ENCODE peak calls at places on chromosomes 5 and 9, in four cellular contexts. Z is mesendoderm, D is Karpas-422, Q is HFF-Myc. P is an unnamed sample.

GRCh38 chr5:97046270-97046982 is 96.0 kb downstream of the LIX1 start:
- DNase-seq in Z (peak), D (no peak), Q (no peak), P (peak)

GRCh38 chr5:172806897-172807672 is 27.0 kb upstream of the ERGIC1 start:
- DNase-seq in Z (peak), D (peak), Q (peak), P (peak)

GRCh38 chr5:112646139-112646941 is 91.3 kb upstream of the APC start:
- DNase-seq in Z (no peak), D (no peak), Q (no peak), P (peak)

GRCh38 chr9:114034176-114034575 is 43.9 kb downstream of the AMBP start:
- DNase-seq in Z (no peak), D (no peak), Q (no peak), P (no peak)

GRCh38 chr5:115209279-115209678 is 39.6 kb upstream of the TRIM36 start:
- DNase-seq in Z (no peak), D (peak), Q (no peak), P (peak)

GRCh38 chr5:76490970-76491369 is 87.9 kb downstream of the IQGAP2 start:
- DNase-seq in Z (no peak), D (no peak), Q (no peak), P (no peak)

GRCh38 chr9:100064872-100065581 is 33.8 kb downstream of the ERP44 start:
- DNase-seq in Z (no peak), D (no peak), Q (no peak), P (no peak)

GRCh38 chr5:96151891-96152290 is 190.2 kb upstream of the ELL2 start:
- DNase-seq in Z (no peak), D (peak), Q (no peak), P (peak)

GRCh38 chr5:115330868-115331267 is 34.4 kb upstream of the CCDC112 start:
- DNase-seq in Z (no peak), D (no peak), Q (no peak), P (no peak)

GRCh38 chr5:122152266-122152900 is 23.0 kb downstream of the ZNF474 start:
- DNase-seq in Z (peak), D (no peak), Q (no peak), P (no peak)

GRCh38 chr9:88106492-88106891 is 31.8 kb downstream of the SPATA31C2 start:
- DNase-seq in Z (peak), D (peak), Q (no peak), P (peak)

GRCh38 chr9:1919229-1919628 is 95.9 kb upstream of the SMARCA2 start:
- DNase-seq in Z (no peak), D (no peak), Q (no peak), P (no peak)

GRCh38 chr5:148912146-148912545 is 85.7 kb downstream of the ADRB2 start:
- DNase-seq in Z (no peak), D (no peak), Q (no peak), P (no peak)

GRCh38 chr5:134255418-134256150 is 29.7 kb upstream of the PPP2CA start:
- DNase-seq in Z (no peak), D (no peak), Q (no peak), P (no peak)

GRCh38 chr5:76527685-76528161 is 95.5 kb downstream of the F2RL2 start:
- DNase-seq in Z (peak), D (no peak), Q (no peak), P (peak)

GRCh38 chr5:150774145-150774544 is 4.4 kb upstream of the SMIM3 start:
- DNase-seq in Z (no peak), D (peak), Q (no peak), P (peak)

GRCh38 chr5:76425940-76426339 is 22.9 kb downstream of the IQGAP2 start:
- DNase-seq in Z (no peak), D (no peak), Q (no peak), P (no peak)

GRCh38 chr5:91556-92263 is at the start of gene PLEKHG4B:
- DNase-seq in Z (peak), D (no peak), Q (no peak), P (no peak)

GRCh38 chr5:157252741-157253465 is 13.0 kb upstream of the CYFIP2 start:
- DNase-seq in Z (no peak), D (peak), Q (no peak), P (no peak)

GRCh38 chr5:139698461-139699146 is 50.5 kb downstream of the CXXC5 start:
- DNase-seq in Z (peak), D (peak), Q (no peak), P (peak)

GRCh38 chr9:104750185-104750762 is 2.8 kb downstream of the NIPSNAP3A start:
- DNase-seq in Z (no peak), D (no peak), Q (no peak), P (peak)

GRCh38 chr9:5869315-5870019 is 21.2 kb upstream of the MLANA start:
- DNase-seq in Z (peak), D (peak), Q (no peak), P (peak)

GRCh38 chr5:136080483-136081180 is 51.8 kb downstream of the TGFBI start:
- DNase-seq in Z (peak), D (peak), Q (peak), P (peak)

GRCh38 chr9:88831783-88832407 is 159.4 kb upstream of the S1PR3 start:
- DNase-seq in Z (peak), D (no peak), Q (no peak), P (peak)

GRCh38 chr5:128199104-128199503 is 115.5 kb downstream of the SLC12A2 start:
- DNase-seq in Z (no peak), D (no peak), Q (no peak), P (no peak)

GRCh38 chr5:40332945-40333344 is 346.8 kb upstream of the PTGER4 start:
- DNase-seq in Z (no peak), D (no peak), Q (no peak), P (no peak)

GRCh38 chr5:61327761-61328753 is 4.0 kb upstream of the ZSWIM6 start:
- DNase-seq in Z (peak), D (no peak), Q (no peak), P (peak)

GRCh38 chr9:89404074-89404473 is 85.8 kb downstream of the SECISBP2 start:
- DNase-seq in Z (no peak), D (no peak), Q (no peak), P (no peak)

GRCh38 chr9:120475341-120475740 is 104.6 kb downstream of the CDK5RAP2 start:
- DNase-seq in Z (no peak), D (no peak), Q (no peak), P (no peak)

GRCh38 chr5:77843570-77844407 is 67.7 kb upstream of the TBCA start:
- DNase-seq in Z (peak), D (no peak), Q (no peak), P (no peak)

GRCh38 chr5:87421307-87421706 is 8.6 kb upstream of the CCNH start:
- DNase-seq in Z (peak), D (no peak), Q (no peak), P (peak)

GRCh38 chr5:126477681-126478117 is 54.5 kb downstream of the GRAMD2B start:
- DNase-seq in Z (no peak), D (no peak), Q (no peak), P (no peak)

DNA sequence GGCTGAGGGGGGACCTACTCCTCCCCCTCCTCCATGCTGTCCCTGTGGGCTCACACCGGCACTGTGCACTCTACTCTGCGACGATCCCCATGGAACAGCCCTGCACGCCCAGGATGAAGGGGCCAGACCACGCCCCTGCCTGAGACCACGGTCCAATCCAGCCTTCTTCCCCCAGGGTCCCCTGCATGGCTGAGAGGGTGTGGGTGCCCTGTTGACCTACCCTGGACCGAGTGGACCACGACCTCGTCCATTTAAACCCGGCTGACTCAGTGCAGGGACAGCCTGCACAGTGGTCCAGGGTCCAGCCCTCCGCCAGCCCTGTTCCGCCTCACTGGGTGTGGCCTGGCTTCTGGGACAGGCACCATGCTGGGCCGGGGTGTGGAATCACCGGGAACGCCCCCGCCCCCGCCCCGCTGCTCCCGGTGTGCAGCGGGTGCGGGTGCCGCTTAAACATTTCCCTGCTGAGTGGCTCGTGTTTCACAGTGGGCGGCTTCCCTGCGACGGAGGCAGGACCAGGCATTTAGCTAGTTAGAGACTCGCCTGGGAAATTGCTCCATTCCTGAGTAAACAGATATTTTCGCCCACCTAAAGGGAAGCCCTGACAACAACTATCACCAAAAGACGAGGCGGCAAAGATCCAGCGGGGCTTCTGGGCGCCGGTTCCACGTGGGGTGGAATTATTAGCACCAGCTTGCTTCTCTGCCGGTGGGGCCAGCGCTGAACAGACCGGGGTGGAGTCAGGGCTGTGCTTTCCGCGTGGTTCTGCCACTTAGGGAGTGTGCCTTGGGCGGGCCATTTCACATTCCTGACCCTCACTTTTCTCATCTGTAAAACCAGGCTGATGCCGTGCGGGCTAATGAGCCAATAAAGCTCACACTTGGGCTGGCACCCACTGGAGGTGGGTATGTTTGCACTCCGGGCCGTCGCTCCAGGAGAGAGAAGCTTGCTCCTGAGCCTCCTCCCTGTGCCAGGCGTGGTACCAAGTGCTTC is 22.6 kb downstream of the DBH start:
- DNase-seq in Z (peak), D (no peak), Q (peak), P (no peak)
- H3K4me3 ChIP-seq in Z (no peak), D (no peak), Q (peak), P (no peak)

DNA sequence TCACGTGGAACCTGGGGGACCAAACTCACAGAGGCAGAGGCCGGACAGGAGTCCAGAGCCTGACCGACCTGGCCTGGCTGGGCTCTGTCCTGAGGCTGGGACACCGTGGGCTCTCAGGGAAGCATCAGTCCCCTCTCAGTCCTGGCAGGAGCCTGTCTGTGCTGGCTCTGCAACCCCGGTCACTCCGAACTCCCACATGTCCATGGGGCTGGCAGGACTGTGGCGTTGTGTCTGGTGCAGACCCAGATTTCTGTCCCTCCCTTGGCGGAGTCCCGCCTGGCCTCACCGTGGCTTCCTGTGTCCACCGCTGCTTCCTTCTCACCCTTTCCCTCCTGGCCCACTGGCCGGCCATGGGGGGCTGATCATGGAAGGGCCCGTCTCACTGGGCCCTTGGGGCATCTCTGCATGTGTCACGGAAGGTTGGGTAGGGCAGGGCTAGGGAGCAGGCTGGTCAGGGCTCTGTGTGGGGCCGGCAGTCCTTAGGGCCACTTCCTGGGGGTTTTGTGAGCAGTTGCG is 68.8 kb downstream of the RXRA start:
- DNase-seq in Z (no peak), D (no peak), Q (no peak), P (no peak)
- H3K4me3 ChIP-seq in Z (no peak), D (no peak), Q (no peak), P (no peak)

DNA sequence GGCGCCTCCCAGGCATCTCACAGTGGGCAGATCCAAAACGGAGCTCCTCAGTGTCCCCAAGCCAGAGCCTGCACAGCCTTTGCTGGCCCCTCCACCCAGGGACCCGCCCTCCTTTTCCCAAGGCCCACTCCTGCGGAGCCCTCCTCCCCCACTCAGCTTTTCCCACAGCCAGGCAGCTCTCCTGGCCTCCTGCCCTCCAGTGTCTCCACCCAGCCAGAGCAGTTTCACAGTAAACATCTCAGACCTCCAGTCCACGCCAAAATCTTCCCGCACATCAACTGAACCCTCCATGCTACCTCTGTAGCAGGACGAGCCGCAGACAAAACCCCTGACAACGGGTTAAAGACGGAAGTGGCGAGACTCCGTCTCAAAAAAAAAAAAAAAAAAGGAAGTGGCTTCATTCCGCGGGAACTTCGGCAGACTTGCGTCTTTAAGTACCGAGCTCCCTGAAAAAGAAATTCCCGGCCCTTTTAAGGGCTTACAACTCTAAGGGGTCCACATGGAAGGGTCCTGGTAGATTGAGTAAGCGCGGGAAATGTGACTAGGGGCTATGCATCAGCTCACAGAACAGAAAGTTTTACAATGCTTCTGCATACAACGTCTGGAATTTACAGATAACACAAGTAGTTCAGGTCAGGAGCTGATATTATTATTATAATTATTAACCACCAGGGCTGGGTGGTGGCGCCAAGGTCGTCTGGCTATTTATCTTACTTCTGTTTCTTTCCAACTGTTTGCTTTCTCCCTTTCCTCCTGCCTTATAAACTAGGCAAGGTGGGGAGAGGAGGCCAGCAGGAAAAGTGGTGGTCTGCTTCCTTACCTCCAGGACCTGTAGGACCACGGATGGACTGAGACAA is 11.4 kb upstream of the GRIN1 start:
- DNase-seq in Z (no peak), D (peak), Q (no peak), P (peak)
- H3K4me3 ChIP-seq in Z (no peak), D (peak), Q (peak), P (peak)

DNA sequence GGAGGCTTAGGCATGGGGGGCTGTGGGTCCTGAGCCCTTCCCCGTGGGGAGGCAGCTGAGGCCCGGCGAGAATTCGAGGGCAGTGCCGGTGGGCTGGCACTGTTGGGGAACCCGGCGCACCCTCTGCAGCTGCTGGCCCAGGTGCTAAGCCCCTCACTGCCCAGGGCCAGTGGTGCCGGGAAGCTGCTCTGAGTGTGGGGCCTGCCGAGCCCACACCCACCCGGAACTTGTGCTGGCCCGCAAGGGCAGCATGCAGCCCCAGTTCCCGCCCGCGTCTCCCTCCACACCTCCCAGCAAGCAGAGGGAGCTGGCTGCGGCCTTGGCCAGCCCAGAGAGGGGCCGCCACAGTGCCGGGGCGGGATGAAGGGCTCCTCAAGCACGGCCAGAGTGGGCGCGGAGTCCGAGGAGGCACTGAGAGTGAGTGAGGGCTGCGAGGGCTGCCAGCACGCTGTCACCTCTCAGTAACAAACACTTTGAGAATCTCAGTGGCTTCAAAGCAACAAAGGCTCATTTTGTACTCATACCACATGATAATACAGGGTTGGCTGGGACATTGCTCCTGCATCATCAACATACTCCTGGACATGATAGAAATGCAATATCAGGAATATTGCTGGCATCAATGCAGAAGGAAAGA is 265.7 kb upstream of the ANKRD55 start:
- DNase-seq in Z (no peak), D (no peak), Q (no peak), P (no peak)
- H3K4me3 ChIP-seq in Z (no peak), D (no peak), Q (no peak), P (no peak)

GRCh38 chr9:128101231-128101641 is 26.3 kb downstream of the PTGES2 start:
- DNase-seq in Z (no peak), D (no peak), Q (no peak), P (no peak)

GRCh38 chr9:128102196-128102595 is 25.3 kb downstream of the PTGES2 start:
- DNase-seq in Z (no peak), D (no peak), Q (no peak), P (no peak)

GRCh38 chr9:128100581-128100980 is 26.9 kb downstream of the PTGES2 start:
- DNase-seq in Z (no peak), D (no peak), Q (no peak), P (no peak)

GRCh38 chr9:128102861-128103588 is 24.5 kb downstream of the PTGES2 start:
- DNase-seq in Z (no peak), D (no peak), Q (no peak), P (no peak)

DNA sequence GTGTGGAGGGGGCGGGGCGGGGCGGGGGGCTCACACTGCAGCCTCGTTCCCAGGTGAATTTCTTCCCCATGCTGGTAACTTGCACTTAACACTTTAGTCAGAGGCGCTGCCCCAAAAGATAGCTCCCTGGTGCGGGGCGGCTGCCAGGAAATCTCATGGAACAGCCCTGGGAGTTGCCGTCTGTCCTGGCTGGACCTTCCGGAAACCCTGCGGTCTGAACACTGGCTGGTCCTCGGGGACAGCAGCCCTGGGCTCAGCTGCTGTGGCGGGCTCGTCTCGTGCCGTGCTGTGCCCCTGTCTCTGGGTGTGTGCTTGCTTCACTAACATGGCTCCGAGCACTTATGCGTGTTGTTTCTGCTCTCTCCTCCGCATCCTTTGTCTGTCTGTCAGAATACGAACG is 25.8 kb downstream of the PTGES2 start:
- DNase-seq in Z (no peak), D (no peak), Q (no peak), P (no peak)
- H3K4me3 ChIP-seq in Z (no peak), D (no peak), Q (no peak), P (no peak)

DNA sequence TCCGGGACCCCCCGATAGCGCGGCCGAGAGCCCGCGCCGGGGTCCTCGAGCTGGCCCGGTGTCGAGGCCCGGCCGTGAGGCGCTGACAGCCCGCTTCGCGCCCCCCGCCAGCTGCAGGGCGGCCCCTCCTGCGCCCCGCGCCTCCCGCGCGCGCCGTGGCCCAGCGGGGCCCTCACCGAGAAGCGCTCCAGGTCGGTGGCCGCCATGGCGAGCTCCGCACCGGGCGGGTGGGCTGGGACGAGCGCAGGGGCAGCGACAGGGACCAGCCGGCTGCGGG is 169 bp downstream of the SEPTIN8 start:
- DNase-seq in Z (no peak), D (no peak), Q (no peak), P (no peak)
- H3K4me3 ChIP-seq in Z (peak), D (peak), Q (peak), P (peak)

P was measured in NB4.